ENCODE peak calls at places on chromosomes 2 and 18, in eight cellular contexts. One of them, this sample, is unnamed.

GRCh38 chr2:195051401-195051800 is 605.6 kb upstream of the SLC39A10 start:
- DNase-seq in activated T-cell treated with anti-CD3 and anti-CD28 coated beads, Interleukin-2, amount 50 U/mL, for 48 hours: no peak
- DNase-seq in stimulated activated naive CD4-positive, alpha-beta T cell: no peak
- DNase-seq in SJSA1: no peak
- DNase-seq in fibroblast of the aortic adventitia: peak
- DNase-seq in iPS DF 6.9: no peak
- DNase-seq in left ventricle myocardium superior: no peak
- DNase-seq in AG09309: no peak
- DNase-seq in this sample: no peak

GRCh38 chr2:84807063-84807485 is 73.8 kb downstream of the TRABD2A start:
- DNase-seq in fibroblast of the aortic adventitia: peak
- DNase-seq in stimulated activated naive CD4-positive, alpha-beta T cell: no peak
- DNase-seq in AG09309: peak
- DNase-seq in SJSA1: peak
- DNase-seq in left ventricle myocardium superior: no peak
- DNase-seq in activated T-cell treated with anti-CD3 and anti-CD28 coated beads, Interleukin-2, amount 50 U/mL, for 48 hours: no peak
- DNase-seq in iPS DF 6.9: no peak
- DNase-seq in this sample: no peak

GRCh38 chr18:33960393-33960792 is 264.3 kb downstream of the NOL4 start:
- DNase-seq in left ventricle myocardium superior: no peak
- DNase-seq in fibroblast of the aortic adventitia: no peak
- DNase-seq in SJSA1: no peak
- DNase-seq in stimulated activated naive CD4-positive, alpha-beta T cell: no peak
- DNase-seq in AG09309: no peak
- DNase-seq in iPS DF 6.9: no peak
- DNase-seq in activated T-cell treated with anti-CD3 and anti-CD28 coated beads, Interleukin-2, amount 50 U/mL, for 48 hours: no peak
- DNase-seq in this sample: no peak

GRCh38 chr2:43074592-43075053 is 151.8 kb downstream of the ZFP36L2 start:
- DNase-seq in stimulated activated naive CD4-positive, alpha-beta T cell: no peak
- DNase-seq in iPS DF 6.9: no peak
- DNase-seq in left ventricle myocardium superior: no peak
- DNase-seq in fibroblast of the aortic adventitia: no peak
- DNase-seq in AG09309: no peak
- DNase-seq in activated T-cell treated with anti-CD3 and anti-CD28 coated beads, Interleukin-2, amount 50 U/mL, for 48 hours: no peak
- DNase-seq in SJSA1: no peak
- DNase-seq in this sample: no peak

GRCh38 chr2:62814132-62814531 is 108.6 kb downstream of the EHBP1 start:
- DNase-seq in AG09309: peak
- DNase-seq in iPS DF 6.9: no peak
- DNase-seq in SJSA1: peak
- DNase-seq in activated T-cell treated with anti-CD3 and anti-CD28 coated beads, Interleukin-2, amount 50 U/mL, for 48 hours: no peak
- DNase-seq in fibroblast of the aortic adventitia: peak
- DNase-seq in left ventricle myocardium superior: no peak
- DNase-seq in stimulated activated naive CD4-positive, alpha-beta T cell: no peak
- DNase-seq in this sample: no peak

GRCh38 chr18:51569153-51569552 is 371.7 kb upstream of the MEX3C start:
- DNase-seq in SJSA1: no peak
- DNase-seq in fibroblast of the aortic adventitia: no peak
- DNase-seq in activated T-cell treated with anti-CD3 and anti-CD28 coated beads, Interleukin-2, amount 50 U/mL, for 48 hours: no peak
- DNase-seq in AG09309: no peak
- DNase-seq in stimulated activated naive CD4-positive, alpha-beta T cell: no peak
- DNase-seq in left ventricle myocardium superior: no peak
- DNase-seq in iPS DF 6.9: no peak
- DNase-seq in this sample: no peak

GRCh38 chr2:135149251-135149650 is 97.2 kb downstream of the RAB3GAP1 start:
- DNase-seq in fibroblast of the aortic adventitia: peak
- DNase-seq in left ventricle myocardium superior: no peak
- DNase-seq in stimulated activated naive CD4-positive, alpha-beta T cell: no peak
- DNase-seq in SJSA1: no peak
- DNase-seq in AG09309: peak
- DNase-seq in iPS DF 6.9: no peak
- DNase-seq in activated T-cell treated with anti-CD3 and anti-CD28 coated beads, Interleukin-2, amount 50 U/mL, for 48 hours: no peak
- DNase-seq in this sample: no peak

GRCh38 chr2:222448806-222449205 is 24.5 kb downstream of the SGPP2 start:
- DNase-seq in SJSA1: no peak
- DNase-seq in iPS DF 6.9: no peak
- DNase-seq in activated T-cell treated with anti-CD3 and anti-CD28 coated beads, Interleukin-2, amount 50 U/mL, for 48 hours: no peak
- DNase-seq in AG09309: no peak
- DNase-seq in fibroblast of the aortic adventitia: peak
- DNase-seq in left ventricle myocardium superior: peak
- DNase-seq in stimulated activated naive CD4-positive, alpha-beta T cell: no peak
- DNase-seq in this sample: no peak

GRCh38 chr2:229454934-229455631 is 184.0 kb upstream of the PID1 start:
- DNase-seq in SJSA1: no peak
- DNase-seq in AG09309: peak
- DNase-seq in left ventricle myocardium superior: no peak
- DNase-seq in activated T-cell treated with anti-CD3 and anti-CD28 coated beads, Interleukin-2, amount 50 U/mL, for 48 hours: no peak
- DNase-seq in stimulated activated naive CD4-positive, alpha-beta T cell: no peak
- DNase-seq in fibroblast of the aortic adventitia: peak
- DNase-seq in iPS DF 6.9: no peak
- DNase-seq in this sample: peak

GRCh38 chr2:66439291-66440010 is 4.5 kb downstream of the MEIS1 start:
- DNase-seq in iPS DF 6.9: no peak
- DNase-seq in fibroblast of the aortic adventitia: peak
- DNase-seq in SJSA1: no peak
- DNase-seq in AG09309: no peak
- DNase-seq in activated T-cell treated with anti-CD3 and anti-CD28 coated beads, Interleukin-2, amount 50 U/mL, for 48 hours: no peak
- DNase-seq in stimulated activated naive CD4-positive, alpha-beta T cell: no peak
- DNase-seq in left ventricle myocardium superior: peak
- DNase-seq in this sample: no peak

GRCh38 chr2:240167588-240167880 is 27.1 kb upstream of the OTOS start:
- DNase-seq in activated T-cell treated with anti-CD3 and anti-CD28 coated beads, Interleukin-2, amount 50 U/mL, for 48 hours: no peak
- DNase-seq in iPS DF 6.9: no peak
- DNase-seq in fibroblast of the aortic adventitia: no peak
- DNase-seq in left ventricle myocardium superior: peak
- DNase-seq in AG09309: no peak
- DNase-seq in stimulated activated naive CD4-positive, alpha-beta T cell: no peak
- DNase-seq in SJSA1: no peak
- DNase-seq in this sample: no peak

GRCh38 chr2:96499061-96499960 is 5.8 kb downstream of the NEURL3 start:
- DNase-seq in iPS DF 6.9: no peak
- DNase-seq in fibroblast of the aortic adventitia: no peak
- DNase-seq in stimulated activated naive CD4-positive, alpha-beta T cell: no peak
- DNase-seq in left ventricle myocardium superior: no peak
- DNase-seq in AG09309: no peak
- DNase-seq in activated T-cell treated with anti-CD3 and anti-CD28 coated beads, Interleukin-2, amount 50 U/mL, for 48 hours: no peak
- DNase-seq in SJSA1: no peak
- DNase-seq in this sample: no peak

GRCh38 chr18:56323673-56324072 is 314.7 kb downstream of the TXNL1 start:
- DNase-seq in stimulated activated naive CD4-positive, alpha-beta T cell: no peak
- DNase-seq in left ventricle myocardium superior: no peak
- DNase-seq in SJSA1: no peak
- DNase-seq in activated T-cell treated with anti-CD3 and anti-CD28 coated beads, Interleukin-2, amount 50 U/mL, for 48 hours: no peak
- DNase-seq in iPS DF 6.9: no peak
- DNase-seq in fibroblast of the aortic adventitia: no peak
- DNase-seq in AG09309: no peak
- DNase-seq in this sample: no peak

GRCh38 chr2:642431-642815 is 34.8 kb downstream of the TMEM18 start:
- DNase-seq in AG09309: no peak
- DNase-seq in activated T-cell treated with anti-CD3 and anti-CD28 coated beads, Interleukin-2, amount 50 U/mL, for 48 hours: no peak
- DNase-seq in stimulated activated naive CD4-positive, alpha-beta T cell: no peak
- DNase-seq in SJSA1: peak
- DNase-seq in iPS DF 6.9: no peak
- DNase-seq in fibroblast of the aortic adventitia: no peak
- DNase-seq in left ventricle myocardium superior: no peak
- DNase-seq in this sample: no peak

GRCh38 chr2:52976132-52976949 is 791.3 kb upstream of the CHAC2 start:
- DNase-seq in activated T-cell treated with anti-CD3 and anti-CD28 coated beads, Interleukin-2, amount 50 U/mL, for 48 hours: no peak
- DNase-seq in left ventricle myocardium superior: no peak
- DNase-seq in stimulated activated naive CD4-positive, alpha-beta T cell: no peak
- DNase-seq in fibroblast of the aortic adventitia: peak
- DNase-seq in AG09309: no peak
- DNase-seq in SJSA1: no peak
- DNase-seq in iPS DF 6.9: peak
- DNase-seq in this sample: peak

GRCh38 chr2:28717339-28717758 is 34.3 kb upstream of the PPP1CB start:
- DNase-seq in activated T-cell treated with anti-CD3 and anti-CD28 coated beads, Interleukin-2, amount 50 U/mL, for 48 hours: no peak
- DNase-seq in iPS DF 6.9: no peak
- DNase-seq in left ventricle myocardium superior: peak
- DNase-seq in fibroblast of the aortic adventitia: peak
- DNase-seq in SJSA1: peak
- DNase-seq in stimulated activated naive CD4-positive, alpha-beta T cell: no peak
- DNase-seq in AG09309: no peak
- DNase-seq in this sample: no peak

GRCh38 chr18:57921708-57922107 is 118.6 kb upstream of the ATP8B1 start:
- DNase-seq in left ventricle myocardium superior: no peak
- DNase-seq in fibroblast of the aortic adventitia: no peak
- DNase-seq in stimulated activated naive CD4-positive, alpha-beta T cell: no peak
- DNase-seq in iPS DF 6.9: no peak
- DNase-seq in AG09309: no peak
- DNase-seq in SJSA1: no peak
- DNase-seq in activated T-cell treated with anti-CD3 and anti-CD28 coated beads, Interleukin-2, amount 50 U/mL, for 48 hours: no peak
- DNase-seq in this sample: no peak

GRCh38 chr2:6645672-6646071 is 220.0 kb downstream of the CMPK2 start:
- DNase-seq in activated T-cell treated with anti-CD3 and anti-CD28 coated beads, Interleukin-2, amount 50 U/mL, for 48 hours: no peak
- DNase-seq in AG09309: no peak
- DNase-seq in SJSA1: no peak
- DNase-seq in stimulated activated naive CD4-positive, alpha-beta T cell: no peak
- DNase-seq in fibroblast of the aortic adventitia: no peak
- DNase-seq in left ventricle myocardium superior: no peak
- DNase-seq in iPS DF 6.9: no peak
- DNase-seq in this sample: no peak

GRCh38 chr2:200962821-200963128 is 685 bp downstream of the ORC2 start:
- DNase-seq in left ventricle myocardium superior: peak
- DNase-seq in fibroblast of the aortic adventitia: no peak
- DNase-seq in stimulated activated naive CD4-positive, alpha-beta T cell: no peak
- DNase-seq in activated T-cell treated with anti-CD3 and anti-CD28 coated beads, Interleukin-2, amount 50 U/mL, for 48 hours: no peak
- DNase-seq in iPS DF 6.9: no peak
- DNase-seq in AG09309: no peak
- DNase-seq in SJSA1: no peak
- DNase-seq in this sample: no peak

GRCh38 chr2:20378891-20379519 is 28.4 kb upstream of the PUM2 start:
- DNase-seq in left ventricle myocardium superior: peak
- DNase-seq in fibroblast of the aortic adventitia: peak
- DNase-seq in activated T-cell treated with anti-CD3 and anti-CD28 coated beads, Interleukin-2, amount 50 U/mL, for 48 hours: no peak
- DNase-seq in SJSA1: peak
- DNase-seq in stimulated activated naive CD4-positive, alpha-beta T cell: no peak
- DNase-seq in AG09309: peak
- DNase-seq in iPS DF 6.9: peak
- DNase-seq in this sample: peak

GRCh38 chr2:148046802-148047201 is 25.9 kb downstream of the MBD5 start:
- DNase-seq in AG09309: no peak
- DNase-seq in activated T-cell treated with anti-CD3 and anti-CD28 coated beads, Interleukin-2, amount 50 U/mL, for 48 hours: no peak
- DNase-seq in iPS DF 6.9: no peak
- DNase-seq in fibroblast of the aortic adventitia: no peak
- DNase-seq in left ventricle myocardium superior: no peak
- DNase-seq in stimulated activated naive CD4-positive, alpha-beta T cell: no peak
- DNase-seq in SJSA1: no peak
- DNase-seq in this sample: no peak

GRCh38 chr2:53475766-53476165 is 291.8 kb upstream of the CHAC2 start:
- DNase-seq in activated T-cell treated with anti-CD3 and anti-CD28 coated beads, Interleukin-2, amount 50 U/mL, for 48 hours: no peak
- DNase-seq in iPS DF 6.9: no peak
- DNase-seq in stimulated activated naive CD4-positive, alpha-beta T cell: no peak
- DNase-seq in left ventricle myocardium superior: no peak
- DNase-seq in fibroblast of the aortic adventitia: no peak
- DNase-seq in AG09309: no peak
- DNase-seq in SJSA1: no peak
- DNase-seq in this sample: no peak

GRCh38 chr2:173401716-173402326 is 47.1 kb downstream of the CDCA7 start:
- DNase-seq in iPS DF 6.9: no peak
- DNase-seq in left ventricle myocardium superior: no peak
- DNase-seq in AG09309: no peak
- DNase-seq in SJSA1: no peak
- DNase-seq in stimulated activated naive CD4-positive, alpha-beta T cell: no peak
- DNase-seq in activated T-cell treated with anti-CD3 and anti-CD28 coated beads, Interleukin-2, amount 50 U/mL, for 48 hours: no peak
- DNase-seq in fibroblast of the aortic adventitia: peak
- DNase-seq in this sample: no peak

GRCh38 chr2:206693399-206694137 is 24.6 kb downstream of the DYTN start:
- DNase-seq in fibroblast of the aortic adventitia: peak
- DNase-seq in activated T-cell treated with anti-CD3 and anti-CD28 coated beads, Interleukin-2, amount 50 U/mL, for 48 hours: no peak
- DNase-seq in stimulated activated naive CD4-positive, alpha-beta T cell: no peak
- DNase-seq in iPS DF 6.9: peak
- DNase-seq in SJSA1: no peak
- DNase-seq in left ventricle myocardium superior: no peak
- DNase-seq in AG09309: peak
- DNase-seq in this sample: peak

GRCh38 chr2:5121677-5122076 is 570.5 kb upstream of the SOX11 start:
- DNase-seq in left ventricle myocardium superior: no peak
- DNase-seq in activated T-cell treated with anti-CD3 and anti-CD28 coated beads, Interleukin-2, amount 50 U/mL, for 48 hours: no peak
- DNase-seq in stimulated activated naive CD4-positive, alpha-beta T cell: no peak
- DNase-seq in SJSA1: no peak
- DNase-seq in iPS DF 6.9: no peak
- DNase-seq in AG09309: no peak
- DNase-seq in fibroblast of the aortic adventitia: no peak
- DNase-seq in this sample: no peak

GRCh38 chr18:36942264-36942663 is 113.3 kb downstream of the KIAA1328 start:
- DNase-seq in fibroblast of the aortic adventitia: peak
- DNase-seq in AG09309: no peak
- DNase-seq in SJSA1: no peak
- DNase-seq in iPS DF 6.9: no peak
- DNase-seq in left ventricle myocardium superior: no peak
- DNase-seq in stimulated activated naive CD4-positive, alpha-beta T cell: no peak
- DNase-seq in activated T-cell treated with anti-CD3 and anti-CD28 coated beads, Interleukin-2, amount 50 U/mL, for 48 hours: no peak
- DNase-seq in this sample: no peak

GRCh38 chr18:8264861-8265411 is 344.3 kb upstream of the RAB12 start:
- DNase-seq in SJSA1: no peak
- DNase-seq in fibroblast of the aortic adventitia: peak
- DNase-seq in iPS DF 6.9: no peak
- DNase-seq in activated T-cell treated with anti-CD3 and anti-CD28 coated beads, Interleukin-2, amount 50 U/mL, for 48 hours: no peak
- DNase-seq in left ventricle myocardium superior: no peak
- DNase-seq in AG09309: no peak
- DNase-seq in stimulated activated naive CD4-positive, alpha-beta T cell: no peak
- DNase-seq in this sample: no peak

GRCh38 chr2:78754930-78755329 is 270.6 kb upstream of the REG3G start:
- DNase-seq in activated T-cell treated with anti-CD3 and anti-CD28 coated beads, Interleukin-2, amount 50 U/mL, for 48 hours: no peak
- DNase-seq in AG09309: no peak
- DNase-seq in iPS DF 6.9: no peak
- DNase-seq in left ventricle myocardium superior: no peak
- DNase-seq in fibroblast of the aortic adventitia: no peak
- DNase-seq in stimulated activated naive CD4-positive, alpha-beta T cell: no peak
- DNase-seq in SJSA1: no peak
- DNase-seq in this sample: no peak